ENCODE peak calls at places on chromosomes 2 and 18, in five cellular contexts. G is stomach, J is adrenal gland, Y is cardiac muscle cell, I is body of pancreas. C is an unnamed sample. For H3K4me1, the result is how much of the 10 kb centered on the place peaks cover.

GRCh38 chr2:77008925-77009706 is 513.1 kb downstream of the LRRTM4 start:
- DNase-seq in G (no peak), J (no peak), Y (peak), I (no peak), C (no peak)

GRCh38 chr2:55869637-55870325 is 53.8 kb downstream of the EFEMP1 start:
- DNase-seq in G (no peak), J (no peak), Y (peak), I (no peak), C (no peak)

GRCh38 chr2:144454466-144455287 is 65.2 kb downstream of the ZEB2 start:
- DNase-seq in G (no peak), J (no peak), Y (no peak), I (no peak), C (no peak)

GRCh38 chr2:42969231-42970150 is 177.1 kb upstream of the HAAO start:
- DNase-seq in G (no peak), J (no peak), Y (peak), I (no peak), C (no peak)

GRCh38 chr18:59249186-59249774 is 24.0 kb downstream of the RAX start:
- DNase-seq in G (no peak), J (peak), Y (peak), I (peak), C (no peak)

GRCh38 chr2:88307817-88308216 is 137.7 kb downstream of the THNSL2 start:
- DNase-seq in G (no peak), J (peak), Y (no peak), I (no peak), C (no peak)

GRCh38 chr2:182587831-182588230 is 128.2 kb upstream of the DNAJC10 start:
- DNase-seq in G (no peak), J (no peak), Y (peak), I (no peak), C (no peak)

GRCh38 chr18:23114171-23114881 is 21.0 kb upstream of the CABLES1 start:
- DNase-seq in G (no peak), J (no peak), Y (no peak), I (peak), C (no peak)

GRCh38 chr2:106261871-106262321 is 67.8 kb upstream of the UXS1 start:
- DNase-seq in G (no peak), J (no peak), Y (no peak), I (no peak), C (no peak)

GRCh38 chr2:197909377-197909776 is 105.0 kb downstream of the PLCL1 start:
- DNase-seq in G (no peak), J (no peak), Y (peak), I (peak), C (no peak)

GRCh38 chr2:240703417-240704341 is 12.0 kb downstream of the AQP12A start:
- DNase-seq in G (peak), J (no peak), Y (no peak), I (no peak), C (no peak)

GRCh38 chr2:54298511-54298910 is 42.5 kb upstream of the TSPYL6 start:
- DNase-seq in G (no peak), J (no peak), Y (no peak), I (no peak), C (no peak)

GRCh38 chr18:77990901-77991300 is 741.3 kb downstream of the GALR1 start:
- DNase-seq in G (no peak), J (no peak), Y (no peak), I (no peak), C (no peak)

GRCh38 chr2:132664096-132664495 is 5.9 kb downstream of the LYPD1 start:
- DNase-seq in G (no peak), J (no peak), Y (no peak), I (no peak), C (no peak)

GRCh38 chr2:238439093-238439849 is 12.5 kb downstream of the ASB1 start:
- DNase-seq in G (peak), J (no peak), Y (peak), I (no peak), C (peak)

GRCh38 chr2:242056785-242057184 is 187.3 kb downstream of the RTP5 start:
- DNase-seq in G (no peak), J (no peak), Y (no peak), I (no peak), C (no peak)

GRCh38 chr2:98532761-98533160 is 75.6 kb downstream of the COA5 start:
- DNase-seq in G (no peak), J (no peak), Y (no peak), I (no peak), C (no peak)

GRCh38 chr2:216139884-216140283 is 30.7 kb downstream of the XRCC5 start:
- DNase-seq in G (peak), J (peak), Y (no peak), I (peak), C (peak)

GRCh38 chr2:29562896-29563295 is 358.5 kb downstream of the ALK start:
- DNase-seq in G (no peak), J (no peak), Y (peak), I (no peak), C (no peak)

GRCh38 chr2:158716091-158716815 is 78.9 kb upstream of the DAPL1 start:
- DNase-seq in G (no peak), J (peak), Y (peak), I (no peak), C (no peak)

GRCh38 chr2:65294136-65294535 is 66.5 kb downstream of the ACTR2 start:
- DNase-seq in G (no peak), J (no peak), Y (no peak), I (no peak), C (no peak)

GRCh38 chr2:230902180-230902899 is 22.7 kb downstream of the GPR55 start:
- DNase-seq in G (peak), J (peak), Y (peak), I (peak), C (no peak)

GRCh38 chr2:146817613-146818012 is 1027.2 kb upstream of the ACVR2A start:
- DNase-seq in G (no peak), J (no peak), Y (no peak), I (no peak), C (no peak)

GRCh38 chr2:102657770-102658169 is 38.4 kb downstream of the SLC9A2 start:
- DNase-seq in G (no peak), J (no peak), Y (no peak), I (no peak), C (no peak)

GRCh38 chr2:30691091-30691947 is 115.9 kb downstream of the CAPN13 start:
- DNase-seq in G (no peak), J (no peak), Y (no peak), I (no peak), C (no peak)

GRCh38 chr2:231554748-231555545 is 24.7 kb upstream of the NMUR1 start:
- DNase-seq in G (peak), J (peak), Y (peak), I (peak), C (no peak)

GRCh38 chr2:42147641-42148274 is 21.4 kb upstream of the EML4 start:
- DNase-seq in G (no peak), J (no peak), Y (peak), I (peak), C (no peak)

GRCh38 chr2:46297546-46298271 is 502 bp downstream of the EPAS1 start:
- DNase-seq in G (peak), J (peak), Y (no peak), I (peak), C (peak)

GRCh38 chr18:79877163-79878091 is 74.0 kb downstream of the SLC66A2 start:
- DNase-seq in G (no peak), J (no peak), Y (no peak), I (no peak), C (no peak)
- H3K4me1 ChIP-seq in G (under half), J (under half), Y (under half), I (under half), C (under half)

GRCh38 chr18:13910501-13910900 is 4.8 kb downstream of the MC2R start:
- DNase-seq in G (no peak), J (no peak), Y (no peak), I (no peak), C (no peak)
- H3K4me1 ChIP-seq in G (under half), J (under half), Y (under half), I (under half), C (under half)

GRCh38 chr18:55289775-55290174 is 298.2 kb downstream of the TCF4 start:
- DNase-seq in G (no peak), J (no peak), Y (no peak), I (no peak), C (no peak)
- H3K4me1 ChIP-seq in G (under half), J (under half), Y (under half), I (under half), C (under half)

DNA sequence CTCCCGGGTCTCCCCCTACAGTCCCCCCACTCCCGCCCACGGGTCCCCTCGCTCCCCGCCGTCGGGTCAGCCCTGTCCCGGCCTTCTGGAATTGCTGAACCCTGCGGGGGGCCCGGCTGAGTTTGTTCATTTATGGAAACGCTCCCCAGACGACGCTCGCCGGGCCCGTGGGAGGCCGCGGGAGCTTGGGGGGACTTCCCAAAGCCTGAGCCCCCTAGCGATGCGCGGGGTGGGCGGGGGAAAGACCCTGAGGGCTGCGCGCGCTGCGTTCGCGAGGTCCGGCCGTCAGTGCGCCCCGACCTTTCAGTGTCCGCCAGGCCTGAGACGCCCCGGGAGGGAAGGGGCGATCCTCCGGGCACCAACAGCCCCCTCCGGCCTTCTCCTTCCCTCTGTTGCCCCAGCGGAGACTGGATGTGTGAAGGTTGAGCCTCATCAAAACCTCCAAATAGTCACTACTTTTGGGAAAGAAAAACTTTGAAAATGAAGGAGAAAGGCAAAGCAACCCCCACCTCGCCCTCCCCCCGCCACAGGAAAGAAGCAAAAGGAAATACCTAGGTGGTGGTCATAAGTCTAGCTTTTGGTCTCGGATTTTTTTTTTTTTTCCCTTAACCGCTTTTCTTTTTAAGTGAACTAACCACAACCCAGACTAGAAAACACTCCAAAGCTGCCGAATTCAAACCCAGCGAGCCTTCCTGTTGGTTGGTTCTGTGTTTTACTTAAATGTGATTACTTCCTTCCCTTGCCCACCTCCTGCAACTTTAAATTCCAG is 509 bp upstream of the CYS1 start:
- DNase-seq in G (no peak), J (no peak), Y (no peak), I (no peak), C (peak)
- H3K4me1 ChIP-seq in G (under half), J (under half), Y (under half), I (under half), C (under half)

DNA sequence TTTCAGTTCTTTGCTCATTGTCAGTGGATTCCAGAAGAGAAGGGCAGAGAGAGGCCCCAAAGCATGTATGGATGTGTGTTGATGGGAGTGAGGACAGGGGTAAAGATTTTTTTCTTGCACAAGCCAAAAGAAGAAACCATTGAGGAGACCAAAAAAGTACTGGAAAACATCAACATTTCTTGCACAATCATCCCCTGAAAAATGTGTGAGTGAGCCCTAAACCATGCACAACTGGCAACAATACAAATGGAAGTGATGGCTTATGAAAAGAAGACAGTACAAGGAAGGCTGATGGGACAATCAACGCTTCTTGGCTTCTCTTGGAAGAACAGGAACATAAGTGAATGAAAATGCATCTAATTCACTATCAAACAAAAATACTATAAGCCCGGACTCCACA is 5.6 kb upstream of the SMAD7 start:
- DNase-seq in G (no peak), J (no peak), Y (peak), I (no peak), C (no peak)
- H3K4me1 ChIP-seq in G (under half), J (under half), Y (under half), I (under half), C (under half)

GRCh38 chr2:25418944-25419677 is 77.4 kb upstream of the DNMT3A start:
- DNase-seq in G (no peak), J (no peak), Y (peak), I (peak), C (no peak)

GRCh38 chr2:25421746-25422431 is 80.2 kb upstream of the DNMT3A start:
- DNase-seq in G (no peak), J (no peak), Y (no peak), I (no peak), C (no peak)

GRCh38 chr2:25420820-25421237 is 79.1 kb upstream of the DNMT3A start:
- DNase-seq in G (no peak), J (no peak), Y (no peak), I (peak), C (no peak)

GRCh38 chr2:25419678-25420242 is 78.0 kb upstream of the DNMT3A start:
- DNase-seq in G (no peak), J (no peak), Y (no peak), I (no peak), C (no peak)

GRCh38 chr2:25421289-25421688 is 79.6 kb upstream of the DNMT3A start:
- DNase-seq in G (no peak), J (no peak), Y (no peak), I (no peak), C (no peak)
- H3K4me1 ChIP-seq in G (under half), J (under half), Y (under half), I (under half), C (under half)

GRCh38 chr2:8520791-8521344 is 161.0 kb upstream of the ID2 start:
- DNase-seq in G (no peak), J (no peak), Y (no peak), I (no peak), C (no peak)
- H3K4me1 ChIP-seq in G (under half), J (under half), Y (under half), I (under half), C (half or more)

C was measured in CD4-positive, alpha-beta memory T cell.